ENCODE peak calls at places on chromosomes 6 and 20, in ten cellular contexts. A, F, R, N, P, Q, H, J, Z and Y are unnamed samples.

GRCh38 chr6:18350271-18350670 is 36.9 kb upstream of the RNF144B start:
- DNase-seq in A (peak; percentile 58), F (no peak), R (no peak), N (no peak), P (no peak), Q (no peak), H (no peak), J (no peak), Z (no peak), Y (no peak)

GRCh38 chr6:36759177-36759757 is 61.6 kb downstream of the RAB44 start:
- DNase-seq in A (peak; percentile 91), F (peak; percentile 88), R (peak; percentile 90), N (peak; percentile 42), P (peak; percentile 73), Q (no peak), H (peak; percentile 86), J (peak; percentile 78), Z (peak; percentile 74), Y (peak; percentile 70)

GRCh38 chr6:111480988-111481830 is 1.8 kb downstream of the REV3L start:
- DNase-seq in A (peak; percentile 31), F (no peak), R (no peak), N (no peak), P (no peak), Q (no peak), H (no peak), J (no peak), Z (no peak), Y (peak; percentile 28)

GRCh38 chr20:50308513-50309279 is 118.1 kb downstream of the CEBPB start:
- DNase-seq in A (peak; percentile 98), F (no peak), R (peak; percentile 78), N (peak; percentile 83), P (no peak), Q (no peak), H (no peak), J (no peak), Z (peak; percentile 95), Y (peak; percentile 100)

GRCh38 chr20:33933469-33933909 is 60.2 kb upstream of the RALY start:
- DNase-seq in A (no peak), F (peak; percentile 71), R (peak; percentile 59), N (no peak), P (peak; percentile 39), Q (no peak), H (no peak), J (peak; percentile 55), Z (peak; percentile 57), Y (peak; percentile 64)

GRCh38 chr20:33337531-33338165 is 54.6 kb downstream of the BPIFB1 start:
- DNase-seq in A (no peak), F (peak; percentile 60), R (no peak), N (no peak), P (no peak), Q (no peak), H (no peak), J (no peak), Z (no peak), Y (no peak)

GRCh38 chr20:57445774-57446173 is 54.6 kb downstream of the RBM38 start:
- DNase-seq in A (no peak), F (no peak), R (no peak), N (no peak), P (no peak), Q (no peak), H (no peak), J (no peak), Z (no peak), Y (no peak)

GRCh38 chr6:134331255-134331654 is 13.3 kb upstream of the SGK1 start:
- DNase-seq in A (no peak), F (no peak), R (no peak), N (no peak), P (peak; percentile 31), Q (no peak), H (no peak), J (no peak), Z (peak; percentile 29), Y (no peak)

GRCh38 chr20:24785141-24785924 is 163.7 kb upstream of the CST7 start:
- DNase-seq in A (peak; percentile 84), F (no peak), R (no peak), N (peak; percentile 67), P (no peak), Q (no peak), H (no peak), J (no peak), Z (peak; percentile 47), Y (peak; percentile 3)

GRCh38 chr20:40176442-40176841 is 512.6 kb downstream of the MAFB start:
- DNase-seq in A (no peak), F (no peak), R (no peak), N (no peak), P (no peak), Q (no peak), H (no peak), J (no peak), Z (no peak), Y (no peak)

GRCh38 chr6:33850294-33850693 is 46.5 kb upstream of the MLN start:
- DNase-seq in A (no peak), F (no peak), R (no peak), N (no peak), P (no peak), Q (no peak), H (no peak), J (no peak), Z (no peak), Y (no peak)

GRCh38 chr6:136086686-136087085 is 163.4 kb downstream of the MTFR2 start:
- DNase-seq in A (no peak), F (no peak), R (no peak), N (no peak), P (no peak), Q (no peak), H (no peak), J (no peak), Z (no peak), Y (no peak)

GRCh38 chr6:106974999-106975698 is 620 bp upstream of the CD24 start:
- DNase-seq in A (peak; percentile 86), F (peak; percentile 58), R (peak; percentile 71), N (no peak), P (peak; percentile 11), Q (no peak), H (no peak), J (no peak), Z (peak; percentile 18), Y (peak; percentile 33)

GRCh38 chr6:104566411-104566810 is 293.3 kb downstream of the HACE1 start:
- DNase-seq in A (no peak), F (no peak), R (no peak), N (no peak), P (no peak), Q (no peak), H (no peak), J (no peak), Z (peak; percentile 68), Y (no peak)

GRCh38 chr6:156794963-156795362 is 17.8 kb downstream of the ARID1B start:
- DNase-seq in A (no peak), F (peak; percentile 52), R (no peak), N (no peak), P (no peak), Q (no peak), H (no peak), J (no peak), Z (no peak), Y (no peak)

GRCh38 chr20:8790442-8791074 is 278.3 kb upstream of the PLCB4 start:
- DNase-seq in A (peak; percentile 69), F (peak; percentile 31), R (peak; percentile 40), N (peak; percentile 54), P (peak; percentile 61), Q (no peak), H (no peak), J (no peak), Z (peak; percentile 55), Y (peak; percentile 57)

GRCh38 chr6:154899825-154900468 is 95.2 kb upstream of the TIAM2 start:
- DNase-seq in A (no peak), F (no peak), R (no peak), N (no peak), P (no peak), Q (no peak), H (no peak), J (no peak), Z (no peak), Y (no peak)

GRCh38 chr6:11093065-11093590 is 506 bp upstream of the SMIM13 start:
- DNase-seq in A (no peak), F (peak; percentile 82), R (peak; percentile 58), N (no peak), P (peak; percentile 76), Q (no peak), H (no peak), J (no peak), Z (peak; percentile 44), Y (no peak)

GRCh38 chr6:166955865-166956443 is 396 bp downstream of the RNASET2 start:
- DNase-seq in A (no peak), F (no peak), R (no peak), N (no peak), P (no peak), Q (no peak), H (peak; percentile 66), J (no peak), Z (peak; percentile 30), Y (no peak)

GRCh38 chr6:2158596-2159271 is 86.7 kb downstream of the GMDS start:
- DNase-seq in A (peak; percentile 42), F (no peak), R (no peak), N (no peak), P (no peak), Q (no peak), H (no peak), J (no peak), Z (no peak), Y (peak; percentile 18)

GRCh38 chr6:111555041-111555440 is 50.6 kb downstream of the TRAF3IP2 start:
- DNase-seq in A (peak; percentile 92), F (no peak), R (no peak), N (no peak), P (no peak), Q (no peak), H (no peak), J (no peak), Z (peak; percentile 33), Y (no peak)

GRCh38 chr6:95352064-95352463 is 225.3 kb upstream of the MANEA start:
- DNase-seq in A (peak; percentile 5), F (no peak), R (no peak), N (no peak), P (no peak), Q (no peak), H (no peak), J (no peak), Z (peak; percentile 29), Y (no peak)

GRCh38 chr6:113120214-113120576 is 737.0 kb upstream of the MARCKS start:
- DNase-seq in A (peak; percentile 91), F (no peak), R (no peak), N (peak; percentile 92), P (no peak), Q (no peak), H (no peak), J (no peak), Z (peak; percentile 99), Y (peak; percentile 93)

GRCh38 chr6:12394170-12394569 is 104.0 kb downstream of the EDN1 start:
- DNase-seq in A (no peak), F (no peak), R (no peak), N (no peak), P (no peak), Q (no peak), H (no peak), J (no peak), Z (no peak), Y (no peak)

GRCh38 chr6:19368511-19368910 is 468.7 kb upstream of the ID4 start:
- DNase-seq in A (peak; percentile 49), F (no peak), R (no peak), N (no peak), P (no peak), Q (no peak), H (no peak), J (no peak), Z (peak; percentile 66), Y (no peak)

GRCh38 chr6:117025310-117025709 is 148.3 kb downstream of the RFX6 start:
- DNase-seq in A (no peak), F (no peak), R (no peak), N (no peak), P (no peak), Q (no peak), H (no peak), J (no peak), Z (no peak), Y (no peak)

GRCh38 chr20:58340853-58341252 is 31.3 kb downstream of the RAB22A start:
- DNase-seq in A (no peak), F (no peak), R (no peak), N (no peak), P (no peak), Q (no peak), H (no peak), J (no peak), Z (peak; percentile 47), Y (no peak)

GRCh38 chr6:135267085-135267484 is 86.0 kb downstream of the MYB start:
- DNase-seq in A (no peak), F (no peak), R (peak; percentile 59), N (no peak), P (peak; percentile 53), Q (peak; percentile 50), H (no peak), J (no peak), Z (no peak), Y (no peak)